ENCODE peak calls at places on chromosomes 2 and 18, in seven cellular contexts. S is adrenal gland; T is activated naive CD4-positive, alpha-beta T cell treated with anti-CD3 and anti-CD28 coated beads for 36 hours; C is T-helper 9 cell; Y is EL; Z is fibroblast of villous mesenchyme; Q is Peyer's patch. P is an unnamed sample.

GRCh38 chr2:223109341-223109740 is 57.4 kb downstream of the KCNE4 start:
- DNase-seq in C (no peak), Z (no peak), Q (no peak), T (no peak), Y (peak), S (no peak), P (no peak)

GRCh38 chr2:183207110-183207509 is 82.9 kb downstream of the NUP35 start:
- DNase-seq in S (no peak), Y (peak), T (no peak), C (no peak), Z (peak), Q (no peak), P (peak)

GRCh38 chr2:64283641-64284371 is 139.6 kb upstream of the PELI1 start:
- DNase-seq in Y (peak), C (no peak), T (peak), S (no peak), Q (no peak), Z (peak), P (peak)

GRCh38 chr18:64972545-64972944 is 778.3 kb upstream of the CDH7 start:
- DNase-seq in S (no peak), Q (no peak), T (no peak), C (no peak), Y (no peak), Z (no peak), P (no peak)

GRCh38 chr18:56565596-56566355 is 72.6 kb downstream of the TXNL1 start:
- DNase-seq in C (no peak), Q (no peak), T (no peak), S (no peak), Y (peak), Z (peak), P (no peak)

GRCh38 chr2:65407240-65407639 is 25.2 kb downstream of the SPRED2 start:
- DNase-seq in Y (no peak), S (no peak), Z (no peak), C (no peak), T (no peak), Q (no peak), P (no peak)

GRCh38 chr2:31660165-31660564 is 79.4 kb upstream of the SRD5A2 start:
- DNase-seq in S (no peak), Q (no peak), Z (no peak), T (no peak), Y (no peak), C (no peak), P (no peak)

GRCh38 chr2:27322301-27322765 is 564 bp downstream of the MPV17 start:
- DNase-seq in Y (no peak), S (peak), Z (peak), C (no peak), Q (no peak), T (no peak), P (peak)

GRCh38 chr18:50281972-50282520 is 723 bp upstream of the MBD1 start:
- DNase-seq in C (no peak), S (no peak), Q (no peak), Y (no peak), T (no peak), Z (no peak), P (no peak)

GRCh38 chr2:20231159-20231558 is 6.2 kb upstream of the SDC1 start:
- DNase-seq in Y (no peak), T (no peak), Q (no peak), Z (no peak), S (no peak), C (no peak), P (no peak)

GRCh38 chr18:6741786-6742185 is 12.3 kb downstream of the ARHGAP28 start:
- DNase-seq in C (no peak), Q (no peak), T (no peak), Z (no peak), S (no peak), Y (no peak), P (no peak)

GRCh38 chr2:1856922-1857321 is 112.6 kb upstream of the PXDN start:
- DNase-seq in Z (peak), S (no peak), C (no peak), T (no peak), Q (peak), Y (peak), P (peak)

GRCh38 chr2:118686364-118686763 is 161.1 kb downstream of the EN1 start:
- DNase-seq in Y (no peak), Z (no peak), S (no peak), Q (no peak), T (no peak), C (no peak), P (no peak)

GRCh38 chr2:191559569-191559968 is 118.4 kb upstream of the NABP1 start:
- DNase-seq in C (no peak), T (no peak), Q (no peak), Z (no peak), Y (no peak), S (no peak), P (no peak)

GRCh38 chr18:58635891-58636290 is 7.0 kb upstream of the ALPK2 start:
- DNase-seq in T (no peak), C (no peak), Q (no peak), Y (peak), Z (peak), S (no peak), P (peak)

GRCh38 chr2:105644174-105644980 is 100.3 kb upstream of the NCK2 start:
- DNase-seq in S (no peak), T (no peak), Y (peak), Z (peak), Q (no peak), C (no peak), P (no peak)

GRCh38 chr2:97673915-97674283 is 4.4 kb downstream of the C2orf92 start:
- DNase-seq in S (no peak), Z (no peak), T (peak), C (no peak), Y (no peak), Q (no peak), P (peak)

GRCh38 chr18:45974088-45974536 is 7.0 kb upstream of the EPG5 start:
- DNase-seq in T (peak), Z (peak), Q (peak), Y (peak), C (peak), S (peak), P (peak)

GRCh38 chr2:232132179-232132578 is 170.7 kb downstream of the DIS3L2 start:
- DNase-seq in C (no peak), Y (no peak), Q (no peak), S (no peak), T (no peak), Z (no peak), P (no peak)

GRCh38 chr2:211103989-211104388 is 547.6 kb downstream of the CPS1 start:
- DNase-seq in Q (peak), S (peak), Z (no peak), C (no peak), T (no peak), Y (no peak), P (no peak)

GRCh38 chr2:219111375-219112069 is 49.1 kb downstream of the NHEJ1 start:
- DNase-seq in T (no peak), C (no peak), Y (no peak), Z (no peak), Q (no peak), S (no peak), P (no peak)

GRCh38 chr2:240247241-240247867 is 106.9 kb upstream of the OTOS start:
- DNase-seq in Q (no peak), S (no peak), Z (no peak), C (no peak), Y (no peak), T (no peak), P (no peak)

GRCh38 chr2:188466761-188467160 is 175.1 kb downstream of the GULP1 start:
- DNase-seq in Y (no peak), S (no peak), C (no peak), Z (no peak), T (no peak), Q (no peak), P (no peak)

GRCh38 chr2:88856409-88857135 is 165.1 kb downstream of the RPIA start:
- DNase-seq in Z (no peak), T (no peak), C (no peak), Y (no peak), Q (no peak), S (no peak), P (no peak)

GRCh38 chr2:241905716-241906376 is 36.3 kb downstream of the RTP5 start:
- DNase-seq in Z (no peak), T (no peak), Y (no peak), C (no peak), Q (no peak), S (no peak), P (no peak)

GRCh38 chr2:207331674-207332073 is 165.9 kb upstream of the KLF7 start:
- DNase-seq in C (no peak), Y (no peak), T (no peak), Z (no peak), S (no peak), Q (no peak), P (no peak)

GRCh38 chr2:24855703-24856102 is 62.5 kb downstream of the CENPO start:
- DNase-seq in S (peak), Q (no peak), Z (peak), T (no peak), Y (peak), C (no peak), P (no peak)

GRCh38 chr18:50115095-50115494 is 79.9 kb downstream of the MYO5B start:
- DNase-seq in Z (no peak), T (no peak), S (no peak), Y (no peak), C (no peak), Q (no peak), P (no peak)

GRCh38 chr2:86056935-86057334 is 48.8 kb downstream of the POLR1A start:
- DNase-seq in Y (peak), T (no peak), Q (no peak), S (no peak), Z (no peak), C (no peak), P (no peak)

GRCh38 chr2:62627667-62628066 is 77.8 kb upstream of the EHBP1 start:
- DNase-seq in Z (no peak), T (no peak), Y (no peak), Q (no peak), C (no peak), S (no peak), P (no peak)

GRCh38 chr2:176873403-176873802 is 339.2 kb upstream of the HNRNPA3 start:
- DNase-seq in C (no peak), S (no peak), Y (peak), Q (no peak), Z (no peak), T (no peak), P (no peak)

GRCh38 chr2:137467246-137467862 is 496.9 kb upstream of the HNMT start:
- DNase-seq in C (no peak), Z (peak), Y (peak), Q (peak), T (peak), S (peak), P (peak)

GRCh38 chr2:11140492-11140891 is 14.8 kb upstream of the SLC66A3 start:
- DNase-seq in Z (no peak), S (no peak), Q (no peak), C (no peak), T (no peak), Y (peak), P (no peak)

GRCh38 chr2:226544581-226545210 is 254.9 kb downstream of the IRS1 start:
- DNase-seq in T (no peak), S (no peak), C (no peak), Q (no peak), Y (peak), Z (peak), P (no peak)

GRCh38 chr18:111292-112014 is 46.9 kb upstream of the USP14 start:
- DNase-seq in Y (peak), S (peak), Z (peak), Q (peak), T (peak), C (peak), P (no peak)

GRCh38 chr2:1891971-1892486 is 147.7 kb upstream of the PXDN start:
- DNase-seq in Q (no peak), C (no peak), Y (no peak), S (no peak), T (no peak), Z (no peak), P (no peak)

GRCh38 chr2:136118819-136119716 is 1.1 kb upstream of the CXCR4 start:
- DNase-seq in Y (no peak), C (peak), Z (no peak), T (peak), Q (peak), S (peak), P (peak)

GRCh38 chr2:54858021-54858681 is 134.7 kb downstream of the EML6 start:
- DNase-seq in Q (no peak), C (no peak), S (peak), Y (peak), T (no peak), Z (peak), P (no peak)

P was measured in OCI-M1.